ENCODE peak calls at places on chromosome 13, in six cellular contexts. One of them, this sample, is unnamed.

GRCh38 chr13:78820541-78820940 is 161.6 kb upstream of the OBI1 start:
- DNase-seq in mesothelial cell of epicardium: no peak
- DNase-seq in transverse colon: no peak
- DNase-seq in AG10803: no peak
- DNase-seq in neural crest cell: no peak
- DNase-seq in AG09309: no peak
- DNase-seq in this sample: no peak

GRCh38 chr13:21113851-21114306 is 52.5 kb upstream of the LATS2 start:
- DNase-seq in mesothelial cell of epicardium: no peak
- DNase-seq in transverse colon: no peak
- DNase-seq in AG10803: no peak
- DNase-seq in neural crest cell: no peak
- DNase-seq in AG09309: no peak
- DNase-seq in this sample: no peak

GRCh38 chr13:35987572-35988513 is 143.3 kb downstream of the DCLK1 start:
- DNase-seq in mesothelial cell of epicardium: no peak
- DNase-seq in transverse colon: no peak
- DNase-seq in AG10803: no peak
- DNase-seq in neural crest cell: no peak
- DNase-seq in AG09309: no peak
- DNase-seq in this sample: no peak

GRCh38 chr13:111597041-111598017 is 276.9 kb downstream of the TEX29 start:
- DNase-seq in mesothelial cell of epicardium: no peak
- DNase-seq in transverse colon: no peak
- DNase-seq in AG10803: no peak
- DNase-seq in neural crest cell: no peak
- DNase-seq in AG09309: no peak
- DNase-seq in this sample: no peak

GRCh38 chr13:45046445-45046844 is 57.1 kb downstream of the GPALPP1 start:
- DNase-seq in mesothelial cell of epicardium: no peak
- DNase-seq in transverse colon: no peak
- DNase-seq in AG10803: no peak
- DNase-seq in neural crest cell: no peak
- DNase-seq in AG09309: no peak
- DNase-seq in this sample: no peak

GRCh38 chr13:107458269-107458668 is 757.1 kb downstream of the LIG4 start:
- DNase-seq in mesothelial cell of epicardium: no peak
- DNase-seq in transverse colon: no peak
- DNase-seq in AG10803: no peak
- DNase-seq in neural crest cell: no peak
- DNase-seq in AG09309: no peak
- DNase-seq in this sample: no peak

GRCh38 chr13:75806101-75806500 is 170.0 kb downstream of the LMO7 start:
- DNase-seq in mesothelial cell of epicardium: no peak
- DNase-seq in transverse colon: no peak
- DNase-seq in AG10803: no peak
- DNase-seq in neural crest cell: no peak
- DNase-seq in AG09309: no peak
- DNase-seq in this sample: no peak

GRCh38 chr13:91166714-91167511 is 180.6 kb upstream of the MIR17HG start:
- DNase-seq in mesothelial cell of epicardium: no peak
- DNase-seq in transverse colon: no peak
- DNase-seq in AG10803: no peak
- DNase-seq in neural crest cell: no peak
- DNase-seq in AG09309: no peak
- DNase-seq in this sample: no peak

GRCh38 chr13:113153810-113154748 is 4.4 kb upstream of the PROZ start:
- DNase-seq in mesothelial cell of epicardium: peak; percentile 69
- DNase-seq in transverse colon: peak; percentile 85
- DNase-seq in AG10803: peak; percentile 58
- DNase-seq in neural crest cell: peak; percentile 55
- DNase-seq in AG09309: no peak
- DNase-seq in this sample: peak; percentile 83

GRCh38 chr13:21616880-21617279 is 12.9 kb upstream of the MICU2 start:
- DNase-seq in mesothelial cell of epicardium: no peak
- DNase-seq in transverse colon: peak; percentile 30
- DNase-seq in AG10803: no peak
- DNase-seq in neural crest cell: peak; percentile 27
- DNase-seq in AG09309: no peak
- DNase-seq in this sample: no peak

GRCh38 chr13:28754698-28755545 is 36.2 kb upstream of the SLC46A3 start:
- DNase-seq in mesothelial cell of epicardium: no peak
- DNase-seq in transverse colon: no peak
- DNase-seq in AG10803: peak; percentile 48
- DNase-seq in neural crest cell: no peak
- DNase-seq in AG09309: no peak
- DNase-seq in this sample: no peak

GRCh38 chr13:48849515-48849914 is 126.2 kb upstream of the FNDC3A start:
- DNase-seq in mesothelial cell of epicardium: no peak
- DNase-seq in transverse colon: no peak
- DNase-seq in AG10803: no peak
- DNase-seq in neural crest cell: no peak
- DNase-seq in AG09309: no peak
- DNase-seq in this sample: no peak

GRCh38 chr13:111339366-111340143 is 19.1 kb downstream of the TEX29 start:
- DNase-seq in mesothelial cell of epicardium: no peak
- DNase-seq in transverse colon: no peak
- DNase-seq in AG10803: no peak
- DNase-seq in neural crest cell: no peak
- DNase-seq in AG09309: no peak
- DNase-seq in this sample: peak; percentile 45

GRCh38 chr13:42832341-42833153 is 51.2 kb downstream of the FAM216B start:
- DNase-seq in mesothelial cell of epicardium: no peak
- DNase-seq in transverse colon: peak; percentile 31
- DNase-seq in AG10803: peak; percentile 96
- DNase-seq in neural crest cell: no peak
- DNase-seq in AG09309: peak; percentile 71
- DNase-seq in this sample: no peak

GRCh38 chr13:49495783-49496762 is at the start of gene PHF11:
- DNase-seq in mesothelial cell of epicardium: peak; percentile 57
- DNase-seq in transverse colon: peak; percentile 87
- DNase-seq in AG10803: peak; percentile 78
- DNase-seq in neural crest cell: peak; percentile 50
- DNase-seq in AG09309: no peak
- DNase-seq in this sample: peak; percentile 75

GRCh38 chr13:76225815-76226489 is 589.8 kb downstream of the LMO7 start:
- DNase-seq in mesothelial cell of epicardium: no peak
- DNase-seq in transverse colon: no peak
- DNase-seq in AG10803: peak; percentile 3
- DNase-seq in neural crest cell: no peak
- DNase-seq in AG09309: no peak
- DNase-seq in this sample: no peak

GRCh38 chr13:26458196-26458734 is 99.2 kb upstream of the WASF3 start:
- DNase-seq in mesothelial cell of epicardium: no peak
- DNase-seq in transverse colon: no peak
- DNase-seq in AG10803: no peak
- DNase-seq in neural crest cell: no peak
- DNase-seq in AG09309: no peak
- DNase-seq in this sample: no peak

GRCh38 chr13:25872871-25873607 is 178.8 kb downstream of the SHISA2 start:
- DNase-seq in mesothelial cell of epicardium: no peak
- DNase-seq in transverse colon: no peak
- DNase-seq in AG10803: no peak
- DNase-seq in neural crest cell: no peak
- DNase-seq in AG09309: no peak
- DNase-seq in this sample: no peak

GRCh38 chr13:28246891-28247290 is 108.5 kb downstream of the PAN3 start:
- DNase-seq in mesothelial cell of epicardium: no peak
- DNase-seq in transverse colon: no peak
- DNase-seq in AG10803: no peak
- DNase-seq in neural crest cell: no peak
- DNase-seq in AG09309: no peak
- DNase-seq in this sample: no peak

GRCh38 chr13:98581971-98582702 is 5.2 kb upstream of the STK24 start:
- DNase-seq in mesothelial cell of epicardium: no peak
- DNase-seq in transverse colon: no peak
- DNase-seq in AG10803: peak; percentile 43
- DNase-seq in neural crest cell: no peak
- DNase-seq in AG09309: no peak
- DNase-seq in this sample: no peak

GRCh38 chr13:31962661-31963345 is 68.8 kb upstream of the FRY start:
- DNase-seq in mesothelial cell of epicardium: no peak
- DNase-seq in transverse colon: no peak
- DNase-seq in AG10803: no peak
- DNase-seq in neural crest cell: no peak
- DNase-seq in AG09309: no peak
- DNase-seq in this sample: no peak

GRCh38 chr13:91714726-91715334 is 316.4 kb downstream of the GPC5 start:
- DNase-seq in mesothelial cell of epicardium: no peak
- DNase-seq in transverse colon: no peak
- DNase-seq in AG10803: no peak
- DNase-seq in neural crest cell: no peak
- DNase-seq in AG09309: no peak
- DNase-seq in this sample: no peak

GRCh38 chr13:68046900-68047299 is 816.8 kb upstream of the PCDH9 start:
- DNase-seq in mesothelial cell of epicardium: no peak
- DNase-seq in transverse colon: no peak
- DNase-seq in AG10803: no peak
- DNase-seq in neural crest cell: no peak
- DNase-seq in AG09309: no peak
- DNase-seq in this sample: no peak

GRCh38 chr13:22789916-22790315 is 390.9 kb upstream of the SGCG start:
- DNase-seq in mesothelial cell of epicardium: no peak
- DNase-seq in transverse colon: no peak
- DNase-seq in AG10803: no peak
- DNase-seq in neural crest cell: no peak
- DNase-seq in AG09309: no peak
- DNase-seq in this sample: no peak

DNA sequence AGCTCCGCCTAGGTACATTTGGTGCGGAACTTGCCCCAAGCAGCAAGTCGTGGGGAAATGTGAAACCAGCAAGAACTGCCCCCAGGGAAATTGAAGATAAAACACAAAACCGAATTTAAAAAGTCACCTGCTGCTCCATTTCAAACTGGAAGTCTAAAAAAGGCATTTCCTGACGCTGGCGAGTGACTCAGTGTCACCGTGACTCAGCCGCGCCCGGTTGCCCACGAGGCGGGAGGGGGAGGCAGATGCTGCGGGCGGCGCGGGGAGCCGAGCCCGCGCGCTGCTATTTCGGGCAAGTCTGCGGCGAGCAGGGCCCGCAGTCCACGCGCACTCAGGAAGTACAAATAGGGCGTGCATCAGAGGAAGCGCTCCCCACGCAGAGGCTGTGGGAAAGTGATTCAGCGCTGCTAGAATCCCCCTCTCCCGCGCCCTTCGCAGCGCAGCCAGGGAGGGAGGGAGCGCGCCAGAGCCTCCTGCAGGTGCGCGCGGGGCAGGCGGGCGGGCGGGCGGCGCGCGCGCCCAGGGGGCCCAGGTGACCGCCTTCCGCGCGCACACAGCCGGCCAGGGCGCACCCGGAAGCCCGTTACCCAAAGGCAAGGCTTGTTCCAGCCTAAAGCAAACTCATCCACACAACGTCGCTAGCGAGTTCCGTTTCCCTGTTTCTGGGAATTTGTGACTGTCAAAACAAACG is 168.8 kb downstream of the COL4A1 start:
- DNase-seq in mesothelial cell of epicardium: no peak
- DNase-seq in transverse colon: peak; percentile 49
- DNase-seq in AG10803: peak; percentile 57
- DNase-seq in neural crest cell: no peak
- DNase-seq in AG09309: no peak
- DNase-seq in this sample: no peak
- TF ChIP-seq CTCF in mesothelial cell of epicardium: no peak
- TF ChIP-seq CTCF in transverse colon: no peak
- TF ChIP-seq CTCF in AG10803: peak; percentile 29
- TF ChIP-seq CTCF in neural crest cell: peak; percentile 6
- TF ChIP-seq CTCF in AG09309: peak; percentile 15
- TF ChIP-seq CTCF in this sample: peak; percentile 9

DNA sequence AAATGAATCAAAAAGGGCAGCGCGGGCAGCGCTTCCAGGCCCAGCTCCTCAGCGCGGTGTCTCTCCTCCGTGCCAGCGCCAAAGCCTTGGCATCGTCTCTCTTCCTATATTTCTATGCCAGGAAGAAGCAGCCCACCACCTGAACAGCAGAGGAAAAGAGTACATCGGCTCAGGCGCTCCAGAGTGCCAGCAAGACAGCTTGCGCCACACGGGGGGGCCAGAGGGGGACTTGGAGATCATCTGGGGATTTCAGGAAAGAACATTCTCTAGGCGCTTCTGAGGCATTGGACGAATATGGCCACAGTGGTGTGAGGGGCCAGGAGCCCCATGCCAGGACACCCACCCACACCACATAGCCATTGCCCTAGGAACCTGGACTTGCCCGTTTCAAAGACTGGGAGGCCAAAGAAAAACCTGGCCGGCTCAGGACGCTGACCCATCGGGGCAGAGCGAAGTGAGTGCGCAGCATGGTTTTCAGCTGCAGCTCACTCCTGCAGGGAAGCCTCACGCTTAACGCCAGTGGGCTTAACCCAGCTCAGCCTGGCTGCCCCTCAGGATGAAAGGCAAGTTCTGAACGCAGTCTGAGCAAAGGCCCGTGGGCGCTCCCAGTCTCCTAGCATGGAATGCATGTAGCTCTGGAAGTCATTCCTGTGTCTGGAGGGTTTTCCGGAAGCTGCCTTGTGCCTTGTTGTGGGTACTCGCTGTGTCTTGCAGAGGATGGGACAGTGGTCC is 62.1 kb downstream of the GGACT start:
- DNase-seq in mesothelial cell of epicardium: no peak
- DNase-seq in transverse colon: no peak
- DNase-seq in AG10803: no peak
- DNase-seq in neural crest cell: no peak
- DNase-seq in AG09309: no peak
- DNase-seq in this sample: peak; percentile 54
- TF ChIP-seq CTCF in mesothelial cell of epicardium: no peak
- TF ChIP-seq CTCF in transverse colon: no peak
- TF ChIP-seq CTCF in AG10803: no peak
- TF ChIP-seq CTCF in neural crest cell: no peak
- TF ChIP-seq CTCF in AG09309: no peak
- TF ChIP-seq CTCF in this sample: no peak

GRCh38 chr13:30111810-30112209 is 195.5 kb downstream of the KATNAL1 start:
- DNase-seq in mesothelial cell of epicardium: no peak
- DNase-seq in transverse colon: no peak
- DNase-seq in AG10803: no peak
- DNase-seq in neural crest cell: no peak
- DNase-seq in AG09309: no peak
- DNase-seq in this sample: no peak
- TF ChIP-seq CTCF in mesothelial cell of epicardium: no peak
- TF ChIP-seq CTCF in transverse colon: no peak
- TF ChIP-seq CTCF in AG10803: peak; percentile 28
- TF ChIP-seq CTCF in neural crest cell: peak; percentile 35
- TF ChIP-seq CTCF in AG09309: peak; percentile 24
- TF ChIP-seq CTCF in this sample: peak; percentile 62

GRCh38 chr13:95298971-95299627 is 2.2 kb downstream of the ABCC4 start:
- DNase-seq in mesothelial cell of epicardium: no peak
- DNase-seq in transverse colon: no peak
- DNase-seq in AG10803: peak; percentile 43
- DNase-seq in neural crest cell: no peak
- DNase-seq in AG09309: no peak
- DNase-seq in this sample: no peak

GRCh38 chr13:95301135-95301946 is at the start of gene ABCC4:
- DNase-seq in mesothelial cell of epicardium: peak; percentile 49
- DNase-seq in transverse colon: peak; percentile 73
- DNase-seq in AG10803: peak; percentile 72
- DNase-seq in neural crest cell: peak; percentile 55
- DNase-seq in AG09309: no peak
- DNase-seq in this sample: peak; percentile 77

GRCh38 chr13:95304446-95304845 is 3.2 kb upstream of the ABCC4 start:
- DNase-seq in mesothelial cell of epicardium: no peak
- DNase-seq in transverse colon: no peak
- DNase-seq in AG10803: no peak
- DNase-seq in neural crest cell: no peak
- DNase-seq in AG09309: no peak
- DNase-seq in this sample: no peak

GRCh38 chr13:95300625-95301134 is 571 bp downstream of the ABCC4 start:
- DNase-seq in mesothelial cell of epicardium: no peak
- DNase-seq in transverse colon: peak; percentile 63
- DNase-seq in AG10803: peak; percentile 59
- DNase-seq in neural crest cell: peak; percentile 28
- DNase-seq in AG09309: no peak
- DNase-seq in this sample: peak; percentile 71

GRCh38 chr13:95301947-95302386 is 716 bp upstream of the ABCC4 start:
- DNase-seq in mesothelial cell of epicardium: no peak
- DNase-seq in transverse colon: no peak
- DNase-seq in AG10803: no peak
- DNase-seq in neural crest cell: no peak
- DNase-seq in AG09309: no peak
- DNase-seq in this sample: no peak
- TF ChIP-seq CTCF in mesothelial cell of epicardium: no peak
- TF ChIP-seq CTCF in transverse colon: no peak
- TF ChIP-seq CTCF in AG10803: peak; percentile 10
- TF ChIP-seq CTCF in neural crest cell: no peak
- TF ChIP-seq CTCF in AG09309: no peak
- TF ChIP-seq CTCF in this sample: peak; percentile 11

This sample was measured in type B pancreatic cell.